ENCODE peak calls at places on chromosomes 1 and 21, in five cellular contexts. I, Y, F, R and W are unnamed samples.

GRCh38 chr1:178450871-178451270 is 45.9 kb downstream of the CLEC20A start:
- DNase-seq in I (no peak), Y (no peak), F (no peak), R (peak; percentile 33), W (no peak)

GRCh38 chr1:31939484-31940329 is 1.5 kb upstream of the PTP4A2 start:
- DNase-seq in I (peak; percentile 71), Y (no peak), F (peak; percentile 88), R (peak; percentile 90), W (peak; percentile 94)

GRCh38 chr1:1426496-1426960 is 5.5 kb upstream of the ANKRD65 start:
- DNase-seq in I (peak; percentile 49), Y (no peak), F (no peak), R (no peak), W (no peak)

GRCh38 chr1:235999259-235999925 is 65.5 kb downstream of the NID1 start:
- DNase-seq in I (no peak), Y (no peak), F (peak; percentile 90), R (peak; percentile 99), W (peak; percentile 97)

GRCh38 chr1:14220811-14221210 is 377.7 kb upstream of the KAZN start:
- DNase-seq in I (no peak), Y (no peak), F (no peak), R (no peak), W (no peak)

GRCh38 chr21:44555200-44555875 is 3.3 kb downstream of the KRTAP10-3 start:
- DNase-seq in I (no peak), Y (no peak), F (no peak), R (no peak), W (no peak)

GRCh38 chr1:154420172-154420571 is 15.0 kb downstream of the IL6R start:
- DNase-seq in I (no peak), Y (no peak), F (no peak), R (peak; percentile 91), W (peak; percentile 93)

GRCh38 chr1:189782280-189782679 is 695.4 kb downstream of the BRINP3 start:
- DNase-seq in I (no peak), Y (no peak), F (no peak), R (no peak), W (no peak)

GRCh38 chr1:112513112-112513870 is 4.5 kb downstream of the WNT2B start:
- DNase-seq in I (no peak), Y (no peak), F (no peak), R (peak; percentile 84), W (peak; percentile 91)

GRCh38 chr21:17711896-17712295 is 99.2 kb upstream of the BTG3 start:
- DNase-seq in I (no peak), Y (no peak), F (no peak), R (no peak), W (peak; percentile 28)

GRCh38 chr1:66298427-66298826 is 235.5 kb upstream of the SGIP1 start:
- DNase-seq in I (no peak), Y (no peak), F (no peak), R (no peak), W (no peak)

GRCh38 chr1:205870236-205870635 is 20.3 kb upstream of the PM20D1 start:
- DNase-seq in I (no peak), Y (no peak), F (peak; percentile 18), R (no peak), W (no peak)

GRCh38 chr1:170568197-170568596 is 36.2 kb downstream of the GORAB start:
- DNase-seq in I (no peak), Y (no peak), F (peak; percentile 25), R (no peak), W (no peak)

GRCh38 chr1:85188530-85188929 is 12.3 kb downstream of the SYDE2 start:
- DNase-seq in I (no peak), Y (no peak), F (no peak), R (no peak), W (peak; percentile 21)

GRCh38 chr1:104018922-104019674 is 269.4 kb downstream of the AMY1C start:
- DNase-seq in I (peak; percentile 28), Y (no peak), F (peak; percentile 32), R (no peak), W (no peak)

DNA sequence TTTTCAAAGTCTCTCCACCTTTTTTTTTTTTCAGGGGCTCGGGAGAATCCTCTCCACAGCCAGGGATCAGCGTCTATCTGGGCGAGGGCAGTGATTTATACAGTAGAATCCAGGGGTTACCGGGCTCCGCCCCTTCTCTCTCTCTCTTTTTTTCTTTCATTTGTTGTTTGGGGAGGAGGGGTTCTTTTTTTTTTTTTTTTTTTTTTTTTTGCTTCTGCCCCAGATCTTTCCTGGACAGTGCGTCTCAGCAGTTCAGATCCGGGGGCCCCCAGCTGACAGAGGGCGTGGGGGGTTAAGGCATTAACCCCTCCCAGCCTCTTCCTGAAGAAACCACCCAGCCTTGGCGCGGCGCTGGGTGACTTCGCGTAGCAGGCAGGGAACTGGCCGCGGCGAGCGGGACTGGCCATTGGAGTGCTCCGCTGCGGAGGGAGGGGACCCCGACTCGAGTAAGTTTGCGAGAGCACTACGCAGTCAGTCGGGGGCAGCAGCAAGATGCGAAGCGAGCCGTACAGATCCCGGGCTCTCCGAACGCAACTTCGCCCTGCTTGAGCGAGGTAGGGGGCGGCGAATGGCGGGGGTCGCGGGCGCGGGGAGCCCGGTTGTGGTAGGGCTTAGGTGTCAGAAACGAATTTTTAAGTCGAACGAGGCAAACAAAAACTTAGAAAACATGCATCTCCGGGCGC is at the start of gene S1PR1:
- DNase-seq in I (peak; percentile 82), Y (peak; percentile 80), F (peak; percentile 70), R (peak; percentile 69), W (peak; percentile 76)
- H3K18ac ChIP-seq in I (peak within 1 kb of the TSS; percentile 34), Y (peak within 1 kb of the TSS; percentile 97), F (peak within 1 kb of the TSS; percentile 13), R (peak within 1 kb of the TSS; percentile 17), W (peak within 1 kb of the TSS; percentile 95)

GRCh38 chr1:227955808-227956207 is 8.1 kb upstream of the WNT9A start:
- DNase-seq in I (no peak), Y (no peak), F (no peak), R (no peak), W (no peak)
- H3K18ac ChIP-seq in I (no peak overlapping the region), Y (no peak overlapping the region), F (no peak overlapping the region), R (no peak overlapping the region), W (no peak overlapping the region)

GRCh38 chr1:6245086-6245868 is 1.3 kb downstream of the HES3 start:
- DNase-seq in I (peak; percentile 89), Y (peak; percentile 89), F (peak; percentile 93), R (peak; percentile 71), W (peak; percentile 75)
- H3K18ac ChIP-seq in I (no peak overlapping the region), Y (no peak overlapping the region), F (no peak overlapping the region), R (no peak overlapping the region), W (no peak overlapping the region)

DNA sequence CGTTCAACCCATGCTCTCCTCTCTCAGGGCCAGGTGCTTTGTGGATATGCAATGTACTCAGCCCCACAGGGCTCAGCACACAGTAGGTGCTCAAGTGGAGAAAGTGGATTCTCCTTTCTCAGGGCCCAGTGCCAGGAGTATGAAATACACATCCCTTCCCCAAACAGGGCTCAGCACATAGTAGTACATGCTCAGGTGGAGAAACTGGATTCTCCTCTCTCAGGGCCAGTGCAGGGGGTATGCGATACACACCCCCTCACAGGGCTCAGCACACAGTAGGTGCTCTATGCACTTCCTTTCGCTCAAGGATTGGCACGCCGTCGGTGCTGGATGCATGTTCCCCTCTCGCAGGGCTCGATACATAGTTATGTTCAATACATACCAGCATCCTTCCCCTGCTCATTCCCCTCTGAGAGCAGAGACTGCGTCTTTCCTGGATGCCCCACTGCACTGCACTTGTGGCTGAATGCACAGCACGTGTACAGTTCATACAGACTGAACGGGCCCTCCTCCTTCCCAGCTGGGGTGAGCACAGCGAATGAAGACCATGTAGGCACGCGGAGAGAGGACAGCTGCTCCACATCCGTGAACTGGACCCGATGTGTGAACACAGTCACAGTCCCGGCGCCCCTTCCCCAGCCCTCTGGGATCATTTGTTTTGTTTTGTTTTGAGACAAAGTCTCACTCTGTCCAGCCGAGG is 16.6 kb upstream of the DISP3 start:
- DNase-seq in I (no peak), Y (no peak), F (no peak), R (no peak), W (no peak)
- H3K18ac ChIP-seq in I (no peak overlapping the region), Y (peak overlapping the region; percentile 23), F (no peak overlapping the region), R (no peak overlapping the region), W (no peak overlapping the region)

DNA sequence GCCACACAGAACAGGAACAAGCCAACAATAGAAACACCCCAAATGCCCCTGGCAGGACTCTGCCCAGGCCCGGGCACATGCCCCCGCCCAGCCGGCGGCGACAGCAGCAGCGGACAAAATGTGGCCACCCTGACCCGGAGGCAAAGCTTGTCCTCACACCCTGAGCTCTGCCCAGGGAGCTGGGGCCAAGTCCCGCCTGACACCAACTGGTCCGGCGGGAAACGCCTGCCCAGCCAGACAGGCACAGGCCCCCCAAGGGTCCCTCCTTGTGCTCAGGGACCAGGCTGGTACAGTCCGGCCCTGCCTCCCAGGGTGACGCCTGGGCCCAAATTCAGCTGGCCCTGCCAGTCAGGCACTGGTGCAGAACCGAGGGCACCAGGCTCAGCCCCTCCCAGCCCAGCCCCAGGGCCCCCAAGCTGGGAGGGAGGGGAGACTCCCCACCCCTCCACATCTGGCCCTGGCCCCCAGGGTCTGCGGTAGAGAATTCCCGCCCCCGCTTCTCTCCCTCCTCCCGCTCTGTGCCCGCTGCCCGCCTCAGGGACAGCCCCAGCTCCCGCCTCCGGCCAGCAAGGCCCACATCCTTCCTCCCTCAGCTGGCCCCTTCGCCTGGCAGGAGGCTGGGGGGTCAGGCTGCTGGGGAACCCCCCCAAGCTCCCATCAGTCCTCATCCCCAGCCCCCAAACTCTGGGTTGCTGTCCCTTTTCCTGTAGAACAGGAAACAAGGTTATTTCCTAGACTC is 2.0 kb downstream of the AHDC1 start:
- DNase-seq in I (no peak), Y (no peak), F (no peak), R (no peak), W (no peak)
- H3K18ac ChIP-seq in I (no peak overlapping the region), Y (peak overlapping the region; percentile 81), F (no peak overlapping the region), R (no peak overlapping the region), W (peak overlapping the region; percentile 45)

GRCh38 chr1:118290571-118290970 is 105.5 kb upstream of the SPAG17 start:
- DNase-seq in I (no peak), Y (no peak), F (no peak), R (no peak), W (peak; percentile 5)

GRCh38 chr1:118297521-118297920 is 112.5 kb upstream of the SPAG17 start:
- DNase-seq in I (no peak), Y (no peak), F (no peak), R (no peak), W (no peak)

GRCh38 chr1:118298397-118298796 is 113.4 kb upstream of the SPAG17 start:
- DNase-seq in I (no peak), Y (no peak), F (no peak), R (no peak), W (no peak)

GRCh38 chr1:118291686-118292085 is 106.7 kb upstream of the SPAG17 start:
- DNase-seq in I (no peak), Y (no peak), F (no peak), R (no peak), W (peak; percentile 18)

GRCh38 chr1:118294817-118295486 is 109.9 kb upstream of the SPAG17 start:
- DNase-seq in I (no peak), Y (no peak), F (peak; percentile 24), R (no peak), W (no peak)
- H3K18ac ChIP-seq in I (no peak overlapping the region), Y (no peak overlapping the region), F (no peak overlapping the region), R (no peak overlapping the region), W (no peak overlapping the region)

DNA sequence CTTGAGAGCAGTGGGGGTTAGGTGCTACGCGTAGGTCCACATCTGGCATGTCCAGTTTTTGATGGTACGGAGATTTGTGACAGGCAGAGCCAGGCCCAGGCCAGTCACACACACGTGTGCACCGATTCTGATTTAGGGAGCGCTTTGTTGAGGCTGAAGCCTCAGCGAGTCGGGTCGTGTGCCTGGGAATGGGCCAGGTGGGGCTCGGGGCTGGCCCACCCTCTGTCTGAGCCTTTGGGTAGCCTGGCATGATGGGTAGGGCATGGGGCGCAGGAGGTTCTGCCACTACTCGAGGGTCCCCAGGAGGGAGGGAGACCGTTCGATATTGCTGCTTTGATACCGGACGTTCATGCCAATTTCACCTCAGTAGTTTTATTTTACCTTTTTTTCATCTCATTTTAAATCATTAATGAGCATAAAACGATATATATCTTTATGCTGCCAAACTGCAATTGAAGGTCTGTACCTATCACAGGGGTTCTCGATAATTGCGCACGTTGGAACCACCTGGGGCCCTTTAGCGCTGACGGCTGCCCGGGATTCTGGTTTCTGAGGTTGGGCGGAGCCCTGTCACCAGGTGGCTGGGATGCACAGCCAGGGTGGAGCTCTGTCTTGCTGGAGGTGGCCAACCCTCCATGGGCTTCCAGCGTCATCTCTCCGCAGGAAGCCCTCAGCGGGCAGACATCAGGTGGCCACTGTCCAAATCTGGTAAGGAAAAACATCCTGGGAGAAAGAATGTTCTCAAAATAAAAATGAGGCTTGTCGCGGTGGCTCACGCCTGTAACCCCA is 71.9 kb downstream of the SCCPDH start:
- DNase-seq in I (no peak), Y (no peak), F (no peak), R (no peak), W (no peak)
- H3K18ac ChIP-seq in I (no peak overlapping the region), Y (peak overlapping the region; percentile 22), F (no peak overlapping the region), R (no peak overlapping the region), W (no peak overlapping the region)